ENCODE peak calls at places on chromosomes 7 and 10, in eight cellular contexts. I, K, T, Q, H, X, A and M are unnamed samples.

GRCh38 chr10:43259248-43259980 is 7.5 kb downstream of the RASGEF1A start:
- DNase-seq in T (no peak), X (no peak), I (no peak), H (no peak), Q (no peak), K (no peak), A (no peak), M (no peak)

GRCh38 chr10:123009105-123009805 is 449 bp downstream of the ACADSB start:
- DNase-seq in T (no peak), I (no peak), Q (no peak), H (peak), X (peak), A (no peak), K (peak), M (no peak)

GRCh38 chr10:110364531-110364937 is 59.8 kb upstream of the SMNDC1 start:
- DNase-seq in A (no peak), X (peak), T (no peak), Q (no peak), I (no peak), H (no peak), K (no peak), M (no peak)

GRCh38 chr10:83959330-83959729 is 180.0 kb upstream of the GHITM start:
- DNase-seq in T (no peak), K (no peak), A (no peak), Q (no peak), I (no peak), H (no peak), X (no peak), M (no peak)

GRCh38 chr7:11217848-11218565 is 244.3 kb downstream of the PHF14 start:
- DNase-seq in I (no peak), Q (no peak), T (no peak), A (no peak), H (no peak), K (no peak), X (no peak), M (no peak)

GRCh38 chr7:36286241-36286640 is 103.4 kb upstream of the ANLN start:
- DNase-seq in Q (no peak), H (no peak), A (no peak), K (no peak), X (no peak), T (no peak), I (no peak), M (no peak)

GRCh38 chr7:112421666-112422486 is 28.4 kb upstream of the IFRD1 start:
- DNase-seq in Q (no peak), K (peak), A (no peak), I (peak), H (no peak), X (no peak), T (no peak), M (no peak)

GRCh38 chr7:13166801-13167200 is 479.4 kb downstream of the ARL4A start:
- DNase-seq in X (no peak), H (no peak), T (no peak), I (no peak), A (no peak), K (no peak), Q (no peak), M (no peak)

GRCh38 chr7:722847-723246 is 3.7 kb upstream of the DNAAF5 start:
- DNase-seq in K (no peak), Q (no peak), H (no peak), I (no peak), A (no peak), T (no peak), X (no peak), M (no peak)

GRCh38 chr7:23299770-23300300 is 696 bp downstream of the MALSU1 start:
- DNase-seq in Q (no peak), A (no peak), K (no peak), H (no peak), X (no peak), I (no peak), T (no peak), M (no peak)

GRCh38 chr10:124007773-124008145 is 85.6 kb downstream of the CHST15 start:
- DNase-seq in I (no peak), K (peak), Q (no peak), A (no peak), H (peak), X (no peak), T (no peak), M (no peak)

GRCh38 chr7:135684134-135684533 is 21.8 kb downstream of the STMP1 start:
- DNase-seq in I (no peak), Q (no peak), T (no peak), A (no peak), H (no peak), X (peak), K (peak), M (no peak)

GRCh38 chr10:54985732-54986131 is 184.7 kb upstream of the PCDH15 start:
- DNase-seq in H (no peak), T (no peak), Q (no peak), X (peak), K (no peak), A (no peak), I (peak), M (no peak)

GRCh38 chr10:132099701-132100481 is 34.1 kb downstream of the JAKMIP3 start:
- DNase-seq in Q (no peak), A (no peak), I (no peak), T (no peak), X (no peak), K (peak), H (no peak), M (no peak)

GRCh38 chr7:32153006-32153405 is 82.8 kb upstream of the PDE1C start:
- DNase-seq in H (no peak), Q (no peak), K (no peak), T (no peak), A (no peak), X (no peak), I (no peak), M (no peak)

GRCh38 chr7:4792537-4793126 is 17.2 kb downstream of the AP5Z1 start:
- DNase-seq in Q (peak), K (peak), X (no peak), H (no peak), I (no peak), T (no peak), A (no peak), M (no peak)

GRCh38 chr10:24553051-24553612 is 170.6 kb downstream of the ARHGAP21 start:
- DNase-seq in A (no peak), H (no peak), Q (no peak), K (no peak), I (no peak), X (peak), T (no peak), M (no peak)

GRCh38 chr7:12771378-12771877 is 84.0 kb downstream of the ARL4A start:
- DNase-seq in T (no peak), I (no peak), K (no peak), A (peak), X (peak), Q (no peak), H (peak), M (no peak)

GRCh38 chr7:134458341-134458805 is 527 bp downstream of the AKR1B1 start:
- DNase-seq in T (no peak), I (peak), A (peak), Q (peak), H (peak), X (peak), K (peak), M (no peak)

GRCh38 chr10:110845756-110846620 is 25.7 kb upstream of the PDCD4 start:
- DNase-seq in T (no peak), X (no peak), I (peak), Q (no peak), H (no peak), K (no peak), A (peak), M (no peak)

GRCh38 chr7:79332091-79332490 is 121.4 kb downstream of the MAGI2 start:
- DNase-seq in K (no peak), I (no peak), T (no peak), X (no peak), Q (no peak), A (no peak), H (no peak), M (no peak)

GRCh38 chr10:3548702-3549101 is 236.3 kb downstream of the KLF6 start:
- DNase-seq in I (no peak), X (no peak), K (no peak), H (no peak), T (no peak), Q (no peak), A (no peak), M (no peak)

GRCh38 chr10:79445217-79445707 is at the start of gene ZCCHC24:
- DNase-seq in A (peak), I (peak), X (peak), H (no peak), Q (peak), K (peak), T (no peak), M (no peak)

GRCh38 chr7:109318146-109318545 is 748.5 kb downstream of the DNAJB9 start:
- DNase-seq in H (no peak), A (no peak), T (no peak), K (no peak), X (no peak), I (no peak), Q (no peak), M (no peak)

GRCh38 chr10:94206176-94206575 is 156.6 kb downstream of the NOC3L start:
- DNase-seq in I (no peak), T (no peak), Q (no peak), X (no peak), H (no peak), A (no peak), K (no peak), M (no peak)

GRCh38 chr7:159209429-159209828 is 64.8 kb upstream of the VIPR2 start:
- DNase-seq in Q (no peak), H (no peak), I (no peak), A (no peak), T (no peak), K (peak), X (no peak), M (no peak)

GRCh38 chr10:44809652-44810051 is 101.5 kb upstream of the TMEM72 start:
- DNase-seq in X (no peak), K (peak), Q (no peak), A (no peak), I (no peak), H (no peak), T (no peak), M (no peak)

GRCh38 chr7:101575168-101575567 is 53.9 kb downstream of the MYL10 start:
- DNase-seq in I (no peak), A (no peak), Q (no peak), X (no peak), H (no peak), T (no peak), K (peak), M (no peak)

GRCh38 chr10:37442882-37443281 is 317.5 kb downstream of the ANKRD30A start:
- DNase-seq in A (no peak), T (no peak), H (no peak), I (no peak), K (no peak), Q (no peak), X (peak), M (no peak)

GRCh38 chr7:7771452-7771851 is 53.0 kb upstream of the RPA3 start:
- DNase-seq in I (no peak), K (no peak), A (no peak), T (no peak), Q (no peak), H (no peak), X (no peak), M (no peak)

DNA sequence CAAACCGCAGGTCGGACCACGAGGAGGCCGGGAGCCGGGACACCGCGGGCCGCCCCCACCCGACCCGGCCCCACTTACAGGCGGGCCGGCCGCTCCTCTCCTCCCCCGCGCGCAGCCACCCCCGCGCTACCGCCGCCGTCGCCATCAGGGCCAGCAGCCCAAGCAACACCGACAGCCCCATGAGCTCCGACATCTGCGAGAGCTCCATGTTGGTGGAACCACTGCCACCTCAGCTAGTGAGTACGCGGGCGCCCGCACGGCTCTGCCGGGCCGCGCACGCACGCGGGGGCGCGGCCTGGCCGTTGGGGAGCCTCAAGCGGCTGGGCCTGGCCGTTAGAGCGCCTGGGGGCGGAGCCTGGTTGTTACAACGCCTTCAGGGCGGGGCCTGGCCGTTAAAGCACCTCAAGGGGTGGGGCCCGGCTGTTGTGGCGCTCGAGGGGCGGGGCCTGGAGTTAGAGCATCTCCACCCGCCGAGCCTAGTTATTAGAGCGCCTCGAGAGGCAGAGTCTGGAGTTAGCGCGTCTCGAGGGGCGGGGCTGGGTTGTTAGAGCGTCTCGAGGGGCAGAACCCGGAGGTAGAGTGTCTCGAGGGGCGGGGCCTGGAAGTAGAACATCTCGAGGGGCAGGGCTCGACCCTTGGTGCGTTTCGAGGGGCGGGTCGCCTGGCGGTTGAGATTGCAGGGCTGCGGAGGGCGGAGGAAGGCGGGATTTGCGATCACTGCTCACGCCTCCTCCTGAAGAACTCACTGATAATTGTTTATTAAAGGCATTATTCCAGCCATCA is at the start of gene TBL2:
- DNase-seq in I (peak), Q (peak), K (peak), T (peak), H (peak), A (peak), X (peak), M (peak)
- TF ChIP-seq CTCF in I (no peak), Q (peak), K (no peak), T (no peak), H (no peak), A (no peak), X (peak), M (no peak)

GRCh38 chr10:22171131-22171530 is 46.7 kb downstream of the EBLN1 start:
- DNase-seq in A (no peak), X (no peak), Q (no peak), K (no peak), H (no peak), I (no peak), T (no peak), M (no peak)

GRCh38 chr10:22170582-22170981 is 47.2 kb downstream of the EBLN1 start:
- DNase-seq in X (no peak), K (no peak), Q (no peak), A (no peak), T (no peak), I (no peak), H (no peak), M (no peak)

DNA sequence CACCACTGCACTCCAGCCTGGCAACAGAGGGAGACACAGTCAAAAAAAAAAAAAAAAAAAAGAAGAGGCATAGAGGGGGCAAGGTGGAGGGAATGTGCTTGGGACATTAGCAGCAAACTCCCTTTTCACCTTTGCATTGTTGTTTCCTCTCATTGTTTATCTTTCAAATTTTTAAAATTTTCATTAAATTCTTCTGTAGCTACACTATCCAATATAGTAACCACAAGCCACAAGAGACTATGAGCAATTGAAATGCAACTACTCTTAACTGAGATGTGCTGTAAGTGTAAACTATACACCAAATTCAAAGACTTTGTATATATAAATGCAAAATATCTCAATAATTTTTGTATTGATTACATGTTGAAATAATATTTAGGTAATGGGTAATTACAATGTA is 43.4 kb downstream of the EBLN1 start:
- DNase-seq in Q (no peak), X (no peak), K (no peak), H (no peak), I (no peak), A (no peak), T (no peak), M (no peak)
- H3K4me3 ChIP-seq in Q (no peak), X (no peak), K (no peak), H (no peak), I (no peak), A (no peak), T (no peak), M (no peak)

GRCh38 chr10:70266056-70266455 is 17.7 kb downstream of the NPFFR1 start:
- DNase-seq in A (no peak), T (no peak), X (no peak), Q (no peak), H (no peak), I (no peak), K (no peak), M (no peak)

GRCh38 chr10:70268376-70268775 is 15.4 kb downstream of the NPFFR1 start:
- DNase-seq in Q (no peak), H (no peak), X (no peak), I (no peak), K (no peak), A (no peak), T (no peak), M (no peak)

GRCh38 chr10:70267161-70267933 is 16.5 kb downstream of the NPFFR1 start:
- DNase-seq in I (peak), K (peak), Q (no peak), T (peak), X (peak), H (peak), A (no peak), M (peak)

GRCh38 chr10:70266701-70267100 is 17.1 kb downstream of the NPFFR1 start:
- DNase-seq in X (no peak), A (no peak), K (no peak), I (no peak), T (no peak), Q (no peak), H (no peak), M (no peak)

DNA sequence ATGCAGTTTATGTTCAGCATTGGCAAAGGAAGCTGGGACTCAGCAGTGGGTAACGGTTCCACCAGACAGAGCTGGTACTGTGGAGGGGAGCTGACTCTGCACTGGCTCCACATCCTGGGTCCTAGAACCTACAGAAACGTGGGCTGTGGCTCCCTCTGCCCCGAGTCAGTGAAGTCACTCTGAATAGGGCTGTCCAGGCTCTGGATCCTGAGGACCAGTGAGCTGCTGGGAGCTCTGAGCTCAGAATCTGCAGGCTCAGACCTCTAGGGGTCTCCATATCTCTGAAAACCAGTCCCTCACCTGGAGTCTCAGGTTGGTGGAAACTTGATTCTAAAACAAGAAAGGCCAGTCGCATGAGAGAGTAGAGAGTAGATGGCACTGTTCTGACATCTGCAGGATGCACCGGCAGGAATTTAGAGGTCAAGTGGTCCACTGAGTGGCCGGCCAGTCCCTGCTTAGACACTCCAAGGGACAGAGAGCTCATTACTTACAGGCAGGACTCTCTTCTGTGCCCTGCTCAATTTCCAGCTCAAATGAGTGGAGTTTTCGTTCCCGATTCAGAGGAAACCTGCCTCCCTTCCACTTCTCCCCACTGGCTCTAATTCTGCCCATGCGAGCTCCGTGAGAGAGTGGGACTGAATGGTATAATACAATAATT is 18.6 kb downstream of the NPFFR1 start:
- DNase-seq in T (no peak), H (no peak), K (peak), A (peak), X (peak), I (peak), Q (no peak), M (no peak)
- TF ChIP-seq CTCF in T (peak), H (no peak), K (peak), A (peak), X (peak), I (peak), Q (no peak), M (no peak)

DNA sequence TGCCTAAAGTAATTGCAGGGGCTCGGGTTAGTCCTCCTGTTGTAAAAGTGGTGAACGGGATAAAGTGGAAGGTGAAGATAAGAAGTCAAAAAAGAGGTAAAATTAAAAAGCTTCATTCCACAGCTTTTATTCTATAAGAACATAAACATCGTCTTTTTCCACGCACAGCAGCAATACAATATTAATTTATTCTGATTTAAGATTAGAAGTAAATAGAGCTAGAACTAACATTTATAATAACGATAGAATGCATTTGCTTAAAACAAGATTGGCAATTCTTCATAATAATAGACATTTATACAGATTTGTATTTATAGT is 3.7 kb downstream of the HOXA10 start:
- DNase-seq in K (no peak), I (no peak), T (no peak), X (no peak), Q (no peak), A (no peak), H (no peak), M (no peak)
- H3K4me3 ChIP-seq in K (no peak), I (peak), T (peak), X (no peak), Q (peak), A (no peak), H (peak), M (peak)

GRCh38 chr10:118626953-118627352 is 31.5 kb upstream of the PRLHR start:
- DNase-seq in K (peak), T (no peak), X (no peak), A (no peak), I (no peak), Q (no peak), H (no peak), M (no peak)
- TF ChIP-seq CTCF in K (peak), T (peak), X (peak), A (no peak), I (no peak), Q (no peak), H (no peak), M (peak)

GRCh38 chr7:154308928-154309327 is 256.7 kb downstream of the DPP6 start:
- DNase-seq in I (no peak), K (no peak), H (no peak), T (no peak), X (no peak), Q (no peak), A (no peak), M (no peak)
- H3K4me3 ChIP-seq in I (no peak), K (no peak), H (no peak), T (no peak), X (no peak), Q (no peak), A (no peak), M (no peak)